ENCODE peak calls at places on chromosomes 11 and 22, in five cellular contexts. U is iris pigment epithelial cell; Y is heart left ventricle; R is activated naive CD4-positive, alpha-beta T cell; K is WTC11. X is an unnamed sample.

GRCh38 chr11:36253238-36253637 is 36.0 kb downstream of the COMMD9 start:
- DNase-seq in U (no peak), Y (no peak), R (no peak), K (no peak), X (no peak)

GRCh38 chr11:61602775-61603569 is 22.1 kb upstream of the SYT7 start:
- DNase-seq in U (peak; percentile 76), Y (peak; percentile 84), R (no peak), K (no peak), X (peak; percentile 80)

GRCh38 chr11:66868726-66869291 is 11.9 kb downstream of the LRFN4 start:
- DNase-seq in U (no peak), Y (no peak), R (peak; percentile 70), K (peak; percentile 93), X (peak; percentile 58)

GRCh38 chr22:38699784-38700183 is 959 bp downstream of the JOSD1 start:
- DNase-seq in U (peak; percentile 45), Y (no peak), R (no peak), K (no peak), X (no peak)

GRCh38 chr22:44182591-44183588 is 2.2 kb downstream of the PARVG start:
- DNase-seq in U (no peak), Y (peak; percentile 79), R (peak; percentile 20), K (no peak), X (peak; percentile 68)

GRCh38 chr11:114432893-114433292 is 6.4 kb upstream of the REXO2 start:
- DNase-seq in U (no peak), Y (no peak), R (no peak), K (no peak), X (no peak)

GRCh38 chr11:132504501-132505041 is 1027.7 kb downstream of the OPCML start:
- DNase-seq in U (no peak), Y (no peak), R (no peak), K (peak; percentile 29), X (no peak)

GRCh38 chr11:47101452-47101851 is 75.2 kb downstream of the ARFGAP2 start:
- DNase-seq in U (no peak), Y (no peak), R (no peak), K (no peak), X (no peak)

GRCh38 chr11:2944530-2944929 is 15.3 kb upstream of the PHLDA2 start:
- DNase-seq in U (no peak), Y (no peak), R (no peak), K (no peak), X (no peak)

GRCh38 chr11:119729581-119730346 is 764 bp upstream of the NECTIN1 start:
- DNase-seq in U (peak; percentile 57), Y (peak; percentile 78), R (no peak), K (peak; percentile 32), X (peak; percentile 77)

GRCh38 chr22:17712441-17712840 is 61.8 kb downstream of the BID start:
- DNase-seq in U (peak; percentile 73), Y (no peak), R (no peak), K (no peak), X (no peak)

GRCh38 chr11:7170431-7170830 is 81.3 kb upstream of the SYT9 start:
- DNase-seq in U (no peak), Y (no peak), R (no peak), K (no peak), X (no peak)

GRCh38 chr11:67441731-67442401 is 1.4 kb downstream of the CORO1B start:
- DNase-seq in U (no peak), Y (no peak), R (no peak), K (no peak), X (no peak)

GRCh38 chr22:38172016-38172431 is 9.6 kb downstream of the PLA2G6 start:
- DNase-seq in U (no peak), Y (no peak), R (no peak), K (no peak), X (no peak)

GRCh38 chr11:120259988-120260565 is 20.1 kb downstream of the POU2F3 start:
- DNase-seq in U (no peak), Y (no peak), R (no peak), K (no peak), X (no peak)

GRCh38 chr11:86230921-86231320 is 13.6 kb upstream of the EED start:
- DNase-seq in U (no peak), Y (no peak), R (no peak), K (no peak), X (no peak)

GRCh38 chr11:44188643-44189042 is 93.2 kb downstream of the EXT2 start:
- DNase-seq in U (no peak), Y (no peak), R (no peak), K (no peak), X (no peak)

GRCh38 chr22:35597692-35598395 is 19.3 kb downstream of the MB start:
- DNase-seq in U (no peak), Y (peak; percentile 62), R (no peak), K (no peak), X (peak; percentile 66)

GRCh38 chr22:40324468-40325305 is 21.6 kb upstream of the ADSL start:
- DNase-seq in U (no peak), Y (no peak), R (peak; percentile 54), K (no peak), X (no peak)

GRCh38 chr11:62806611-62807121 is 1.4 kb upstream of the NXF1 start:
- DNase-seq in U (peak; percentile 57), Y (peak; percentile 55), R (no peak), K (no peak), X (no peak)

GRCh38 chr11:19719960-19720359 is 7.3 kb downstream of the NAV2 start:
- DNase-seq in U (no peak), Y (no peak), R (no peak), K (no peak), X (no peak)

GRCh38 chr11:35539781-35540281 is 14.4 kb upstream of the PAMR1 start:
- DNase-seq in U (peak; percentile 86), Y (peak; percentile 76), R (no peak), K (no peak), X (peak; percentile 67)

GRCh38 chr11:63817758-63818498 is 4.7 kb downstream of the SPINDOC start:
- DNase-seq in U (no peak), Y (no peak), R (no peak), K (no peak), X (no peak)

GRCh38 chr11:114447892-114448291 is 8.6 kb downstream of the REXO2 start:
- DNase-seq in U (peak; percentile 38), Y (no peak), R (no peak), K (no peak), X (no peak)

GRCh38 chr11:48022445-48022844 is 42.1 kb downstream of the PTPRJ start:
- DNase-seq in U (no peak), Y (no peak), R (no peak), K (no peak), X (no peak)

GRCh38 chr11:34331736-34332135 is 26.1 kb downstream of the ABTB2 start:
- DNase-seq in U (no peak), Y (no peak), R (no peak), K (no peak), X (no peak)

GRCh38 chr22:48919187-48919590 is 908.5 kb downstream of the BRD1 start:
- DNase-seq in U (no peak), Y (no peak), R (no peak), K (no peak), X (no peak)

GRCh38 chr22:42397332-42398246 is 34.6 kb downstream of the NFAM1 start:
- DNase-seq in U (no peak), Y (peak; percentile 59), R (no peak), K (no peak), X (no peak)

GRCh38 chr11:10604340-10604748 is 35.9 kb upstream of the LYVE1 start:
- DNase-seq in U (peak; percentile 64), Y (peak; percentile 73), R (no peak), K (no peak), X (peak; percentile 72)

GRCh38 chr22:32177221-32177765 is 18.2 kb upstream of the C22orf42 start:
- DNase-seq in U (no peak), Y (no peak), R (no peak), K (no peak), X (no peak)

GRCh38 chr11:116879789-116880402 is 42.5 kb upstream of the APOA1 start:
- DNase-seq in U (peak; percentile 83), Y (no peak), R (no peak), K (no peak), X (no peak)

GRCh38 chr11:113603277-113604059 is 102.6 kb downstream of the TMPRSS5 start:
- DNase-seq in U (no peak), Y (peak; percentile 79), R (no peak), K (no peak), X (peak; percentile 77)

GRCh38 chr11:62444835-62445234 is 26.0 kb downstream of the SCGB1A1 start:
- DNase-seq in U (no peak), Y (no peak), R (no peak), K (no peak), X (no peak)

GRCh38 chr11:63951779-63952536 is 13.2 kb downstream of the NAA40 start:
- DNase-seq in U (no peak), Y (no peak), R (no peak), K (no peak), X (no peak)

GRCh38 chr11:22617868-22618267 is 7.8 kb downstream of the FANCF start:
- DNase-seq in U (no peak), Y (no peak), R (no peak), K (no peak), X (no peak)

GRCh38 chr11:105701098-105701497 is 91.2 kb downstream of the GRIA4 start:
- DNase-seq in U (peak; percentile 7), Y (no peak), R (no peak), K (no peak), X (no peak)

GRCh38 chr22:29346659-29347058 is 31.2 kb upstream of the RASL10A start:
- DNase-seq in U (no peak), Y (no peak), R (no peak), K (no peak), X (peak; percentile 58)

GRCh38 chr22:38415046-38415445 is 40.0 kb downstream of the KCNJ4 start:
- DNase-seq in U (no peak), Y (no peak), R (no peak), K (peak; percentile 18), X (no peak)

GRCh38 chr11:13260196-13260962 is 17.2 kb upstream of the BMAL1 start:
- DNase-seq in U (peak; percentile 17), Y (no peak), R (no peak), K (no peak), X (no peak)

X was measured in left ventricle myocardium superior.